ENCODE peak calls at places on chromosomes 7 and 10, in ten cellular contexts. K, C, Z, W, F, S, B, U, X and Y are unnamed samples.

GRCh38 chr7:46764100-46764941 is 817.6 kb downstream of the TNS3 start:
- DNase-seq in F (peak; percentile 97), C (no peak), S (peak; percentile 96), W (peak; percentile 90), K (no peak), X (peak; percentile 98), U (peak; percentile 53), B (no peak), Z (peak; percentile 90), Y (peak; percentile 62)

GRCh38 chr7:1419688-1420087 is 39.6 kb downstream of the MICALL2 start:
- DNase-seq in C (no peak), X (no peak), K (no peak), F (no peak), B (no peak), W (no peak), S (no peak), Z (no peak), U (no peak), Y (no peak)

GRCh38 chr10:110502851-110503301 is 5.2 kb downstream of the DUSP5 start:
- DNase-seq in F (peak; percentile 78), W (no peak), B (peak; percentile 52), U (peak; percentile 78), Z (no peak), S (peak; percentile 55), C (no peak), K (no peak), X (peak; percentile 83), Y (peak; percentile 72)

GRCh38 chr10:77637474-77637985 is at the start of gene KCNMA1:
- DNase-seq in W (peak; percentile 45), K (no peak), S (peak; percentile 50), B (no peak), X (peak; percentile 40), U (peak; percentile 58), C (no peak), Z (no peak), F (no peak), Y (peak; percentile 29)

GRCh38 chr7:73966941-73967831 is 60.8 kb upstream of the ELN start:
- DNase-seq in S (no peak), W (no peak), U (peak; percentile 31), K (no peak), F (no peak), Z (no peak), X (no peak), C (no peak), B (no peak), Y (no peak)

GRCh38 chr10:110169586-110169985 is 37.8 kb upstream of the MXI1 start:
- DNase-seq in B (peak; percentile 11), U (no peak), W (no peak), K (no peak), Z (no peak), S (no peak), X (no peak), C (no peak), F (no peak), Y (no peak)

GRCh38 chr7:128206017-128206746 is 34.9 kb upstream of the LEP start:
- DNase-seq in X (no peak), C (no peak), U (peak; percentile 34), Z (no peak), W (no peak), S (no peak), B (no peak), K (no peak), F (no peak), Y (no peak)

GRCh38 chr7:102152672-102153585 is 133.7 kb upstream of the SH2B2 start:
- DNase-seq in S (peak; percentile 42), Z (peak; percentile 97), W (no peak), F (peak; percentile 64), C (peak; percentile 33), K (no peak), X (peak; percentile 65), B (peak; percentile 42), U (no peak), Y (no peak)

GRCh38 chr10:129952771-129953489 is 11.1 kb downstream of the EBF3 start:
- DNase-seq in K (no peak), Z (no peak), X (no peak), S (no peak), W (no peak), C (no peak), B (no peak), U (no peak), F (no peak), Y (no peak)

GRCh38 chr7:11858668-11859302 is 26.8 kb upstream of the THSD7A start:
- DNase-seq in S (no peak), Z (no peak), W (no peak), B (no peak), X (no peak), C (no peak), U (no peak), F (no peak), K (no peak), Y (no peak)

DNA sequence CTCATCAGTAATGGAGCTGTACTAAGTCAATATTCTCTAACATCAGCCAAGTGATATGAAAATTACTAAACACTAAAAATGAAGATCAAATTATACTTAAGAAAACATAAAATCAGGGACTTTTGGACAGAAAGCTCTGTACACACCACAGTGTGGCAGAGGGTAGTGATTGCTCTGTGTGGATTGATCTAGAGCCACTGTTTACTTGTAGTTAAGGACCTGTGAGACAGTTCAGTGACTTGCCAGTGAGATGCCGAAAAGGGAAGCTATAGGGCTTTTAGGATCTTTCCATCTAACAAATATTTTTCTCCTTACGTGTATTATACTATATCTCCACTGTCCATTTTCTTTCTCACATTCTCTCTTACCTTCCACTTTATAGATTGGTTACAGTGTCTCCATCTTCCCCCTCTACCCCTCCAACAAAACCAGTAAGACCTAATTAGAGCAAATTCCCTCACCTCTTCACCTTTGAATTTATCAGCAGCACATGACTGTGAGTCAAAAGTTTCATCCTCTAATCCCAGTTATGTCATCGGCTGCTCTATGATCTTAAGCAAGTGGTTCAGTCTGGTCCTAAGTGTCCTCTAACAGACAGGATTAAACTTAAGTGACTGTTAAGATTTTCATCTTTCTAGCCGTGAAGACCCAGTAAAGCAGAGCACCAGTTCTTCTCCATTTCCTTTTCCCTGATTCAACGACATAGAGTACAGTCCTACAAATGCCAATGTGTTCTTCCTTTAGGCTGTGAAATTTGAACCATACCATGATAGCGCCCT is 6.9 kb downstream of the PIK3CG start:
- DNase-seq in Z (no peak), K (no peak), F (no peak), U (no peak), C (no peak), S (peak; percentile 8), B (no peak), W (no peak), X (no peak), Y (no peak)
- H3K9me3 ChIP-seq in Z (no peaks in the 10 kb centered on the region), K (no peaks in the 10 kb centered on the region), F (peaks cover 3% of the 10 kb centered on the region), U (no peaks in the 10 kb centered on the region), C (no peaks in the 10 kb centered on the region), S (no peaks in the 10 kb centered on the region), B (peaks cover 5% of the 10 kb centered on the region), W (no peaks in the 10 kb centered on the region), X (no peaks in the 10 kb centered on the region), Y (peaks cover 5% of the 10 kb centered on the region)

GRCh38 chr7:78769551-78770101 is 683.8 kb downstream of the MAGI2 start:
- DNase-seq in F (no peak), Z (no peak), B (no peak), K (no peak), W (no peak), U (no peak), C (no peak), X (no peak), S (no peak), Y (no peak)

GRCh38 chr7:78768859-78769258 is 684.6 kb downstream of the MAGI2 start:
- DNase-seq in K (no peak), W (no peak), U (no peak), B (no peak), X (no peak), F (peak; percentile 6), C (no peak), Z (no peak), S (no peak), Y (no peak)

GRCh38 chr7:78765985-78766729 is 687.3 kb downstream of the MAGI2 start:
- DNase-seq in B (no peak), C (no peak), Z (no peak), U (no peak), K (no peak), X (no peak), W (no peak), S (no peak), F (no peak), Y (no peak)

DNA sequence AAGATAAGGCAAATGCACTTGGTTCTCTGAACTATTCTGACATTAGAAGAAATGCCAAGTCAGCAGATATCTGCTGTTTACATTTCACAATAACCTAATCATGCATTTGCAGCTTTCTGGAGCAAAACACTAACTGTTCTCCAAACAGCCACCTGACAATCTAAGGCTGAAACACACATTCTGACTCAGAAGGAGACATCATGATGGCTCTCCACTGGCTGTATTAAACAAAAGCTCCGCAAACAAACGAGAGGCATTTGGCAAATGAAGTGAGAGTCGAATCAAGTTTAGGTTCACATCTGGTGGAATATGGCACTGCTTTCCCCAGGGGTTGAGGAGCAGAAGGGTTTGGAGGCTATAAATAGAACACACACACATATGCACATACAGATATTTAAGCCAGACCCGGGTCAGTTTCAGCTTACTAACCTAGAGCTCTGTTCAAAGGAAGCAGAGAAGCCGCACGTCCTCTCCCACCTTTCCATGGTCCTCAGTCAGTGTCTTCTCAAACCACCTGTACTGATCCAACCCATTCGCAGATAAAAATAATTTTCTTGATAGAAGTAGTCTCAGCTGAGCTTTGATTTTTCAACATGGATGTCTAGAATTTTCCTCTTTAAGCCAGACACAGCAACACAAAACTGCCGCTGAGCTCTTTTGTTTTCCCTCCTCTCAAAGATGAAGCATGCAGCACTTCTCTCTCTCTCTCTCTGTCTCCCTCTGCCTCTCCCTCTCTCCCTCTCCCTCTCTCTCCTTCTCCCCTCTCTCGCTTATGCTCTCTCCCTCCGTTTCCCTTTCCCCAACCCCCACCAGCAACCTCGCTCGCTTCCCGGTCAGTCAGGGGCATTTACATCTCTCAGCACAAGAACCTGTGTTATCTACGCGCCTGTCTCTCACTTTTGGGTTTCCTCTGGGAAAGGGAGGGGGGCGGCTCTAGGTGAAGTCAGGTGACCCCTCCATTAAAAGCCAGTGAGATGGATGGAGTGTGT is 682.8 kb downstream of the MAGI2 start:
- DNase-seq in Z (no peak), B (no peak), K (no peak), X (peak; percentile 26), F (peak; percentile 10), C (no peak), U (no peak), S (no peak), W (no peak), Y (no peak)
- H3K4me3 ChIP-seq in Z (no peak overlapping the region), B (no peak overlapping the region), K (no peak overlapping the region), X (peak overlapping the region; percentile 52), F (peak overlapping the region; percentile 56), C (peak overlapping the region; percentile 43), U (no peak overlapping the region), S (no peak overlapping the region), W (peak overlapping the region; percentile 12), Y (no peak overlapping the region)

DNA sequence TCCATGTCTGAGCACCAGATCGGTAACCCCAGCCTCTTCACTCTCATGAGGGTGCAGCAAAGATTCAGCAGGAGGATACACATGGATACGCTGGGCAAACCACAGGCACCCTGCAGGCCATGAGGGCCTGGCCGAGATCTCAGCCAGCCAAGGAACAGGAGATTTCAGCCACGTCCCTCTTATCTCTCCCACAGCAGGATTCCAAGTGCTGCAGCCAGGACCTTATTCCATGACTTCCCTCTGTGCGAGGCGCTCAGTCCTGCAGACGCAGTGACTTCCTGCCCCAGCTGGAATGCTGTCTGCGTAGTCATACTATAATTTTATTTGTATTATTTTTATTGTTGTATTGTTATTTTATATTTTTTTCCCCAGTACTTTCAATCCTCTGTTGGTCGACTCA is 66.8 kb downstream of the PTPRN2 start:
- DNase-seq in S (no peak), C (no peak), W (no peak), B (no peak), X (no peak), Z (no peak), K (no peak), U (no peak), F (no peak), Y (no peak)
- H3K9me3 ChIP-seq in S (peaks cover 47% of the 10 kb centered on the region), C (no peaks in the 10 kb centered on the region), W (no peaks in the 10 kb centered on the region), B (peaks cover 4% of the 10 kb centered on the region), X (peaks cover 1% of the 10 kb centered on the region), Z (no peaks in the 10 kb centered on the region), K (no peaks in the 10 kb centered on the region), U (no peaks in the 10 kb centered on the region), F (peaks cover 25% of the 10 kb centered on the region), Y (peaks cover 10% of the 10 kb centered on the region)

GRCh38 chr7:16419859-16420258 is 1.5 kb downstream of the CRPPA start:
- DNase-seq in W (no peak), B (no peak), F (no peak), X (no peak), Z (no peak), K (no peak), S (no peak), U (no peak), C (no peak), Y (no peak)
- H3K4me3 ChIP-seq in W (peak overlapping the region; percentile 64), B (no peak overlapping the region), F (no peak overlapping the region), X (peak overlapping the region; percentile 67), Z (no peak overlapping the region), K (peak overlapping the region; percentile 63), S (peak overlapping the region; percentile 51), U (peak overlapping the region; percentile 65), C (peak overlapping the region; percentile 72), Y (no peak overlapping the region)